ENCODE peak calls at places on chromosomes 4 and X, in five cellular contexts. One of them, this sample, is unnamed.

GRCh38 chr4:128776794-128777216 is 32.7 kb upstream of the JADE1 start:
- DNase-seq in activated CD8-positive, alpha-beta memory T cell treated with anti-CD3 and anti-CD28 coated beads for 4 hours: no peak
- DNase-seq in AG08395: peak; percentile 92
- DNase-seq in Right ventricle myocardium inferior: peak; percentile 77
- DNase-seq in amniotic stem cell: peak; percentile 79
- DNase-seq in this sample: no peak

GRCh38 chr4:172708184-172708583 is 460.4 kb upstream of the GALNT7 start:
- DNase-seq in AG08395: no peak
- DNase-seq in amniotic stem cell: no peak
- DNase-seq in Right ventricle myocardium inferior: no peak
- DNase-seq in activated CD8-positive, alpha-beta memory T cell treated with anti-CD3 and anti-CD28 coated beads for 4 hours: no peak
- DNase-seq in this sample: no peak

GRCh38 chrX:41922694-41923171 is 621 bp downstream of the CASK start:
- DNase-seq in activated CD8-positive, alpha-beta memory T cell treated with anti-CD3 and anti-CD28 coated beads for 4 hours: no peak
- DNase-seq in amniotic stem cell: no peak
- DNase-seq in Right ventricle myocardium inferior: peak; percentile 66
- DNase-seq in AG08395: peak; percentile 3
- DNase-seq in this sample: peak; percentile 12

GRCh38 chr4:59936566-59936965 is 1263.6 kb upstream of the ADGRL3 start:
- DNase-seq in activated CD8-positive, alpha-beta memory T cell treated with anti-CD3 and anti-CD28 coated beads for 4 hours: no peak
- DNase-seq in amniotic stem cell: no peak
- DNase-seq in AG08395: no peak
- DNase-seq in Right ventricle myocardium inferior: no peak
- DNase-seq in this sample: no peak

GRCh38 chr4:155353923-155354540 is 22.7 kb downstream of the MAP9 start:
- DNase-seq in activated CD8-positive, alpha-beta memory T cell treated with anti-CD3 and anti-CD28 coated beads for 4 hours: no peak
- DNase-seq in amniotic stem cell: peak; percentile 41
- DNase-seq in Right ventricle myocardium inferior: peak; percentile 87
- DNase-seq in AG08395: peak; percentile 31
- DNase-seq in this sample: no peak

GRCh38 chr4:107349266-107349665 is 313.2 kb upstream of the DKK2 start:
- DNase-seq in amniotic stem cell: no peak
- DNase-seq in AG08395: no peak
- DNase-seq in Right ventricle myocardium inferior: no peak
- DNase-seq in activated CD8-positive, alpha-beta memory T cell treated with anti-CD3 and anti-CD28 coated beads for 4 hours: no peak
- DNase-seq in this sample: no peak

GRCh38 chr4:124713213-124713592 is 671 bp upstream of the ANKRD50 start:
- DNase-seq in Right ventricle myocardium inferior: peak; percentile 79
- DNase-seq in AG08395: peak; percentile 66
- DNase-seq in amniotic stem cell: no peak
- DNase-seq in activated CD8-positive, alpha-beta memory T cell treated with anti-CD3 and anti-CD28 coated beads for 4 hours: no peak
- DNase-seq in this sample: peak; percentile 35

GRCh38 chrX:100410901-100411801 is 1.1 kb upstream of the PCDH19 start:
- DNase-seq in AG08395: no peak
- DNase-seq in amniotic stem cell: no peak
- DNase-seq in activated CD8-positive, alpha-beta memory T cell treated with anti-CD3 and anti-CD28 coated beads for 4 hours: no peak
- DNase-seq in Right ventricle myocardium inferior: peak; percentile 28
- DNase-seq in this sample: no peak

GRCh38 chr4:147236806-147237205 is 244.1 kb upstream of the EDNRA start:
- DNase-seq in Right ventricle myocardium inferior: no peak
- DNase-seq in amniotic stem cell: no peak
- DNase-seq in AG08395: no peak
- DNase-seq in activated CD8-positive, alpha-beta memory T cell treated with anti-CD3 and anti-CD28 coated beads for 4 hours: no peak
- DNase-seq in this sample: no peak

GRCh38 chrX:12405306-12405705 is 267.0 kb downstream of the FRMPD4 start:
- DNase-seq in Right ventricle myocardium inferior: no peak
- DNase-seq in amniotic stem cell: no peak
- DNase-seq in activated CD8-positive, alpha-beta memory T cell treated with anti-CD3 and anti-CD28 coated beads for 4 hours: no peak
- DNase-seq in AG08395: no peak
- DNase-seq in this sample: no peak

GRCh38 chr4:55426518-55426917 is 30.8 kb downstream of the TMEM165 start:
- DNase-seq in amniotic stem cell: no peak
- DNase-seq in AG08395: no peak
- DNase-seq in Right ventricle myocardium inferior: no peak
- DNase-seq in activated CD8-positive, alpha-beta memory T cell treated with anti-CD3 and anti-CD28 coated beads for 4 hours: no peak
- DNase-seq in this sample: no peak

GRCh38 chrX:109760922-109761250 is 27.8 kb upstream of the ACSL4 start:
- DNase-seq in AG08395: no peak
- DNase-seq in activated CD8-positive, alpha-beta memory T cell treated with anti-CD3 and anti-CD28 coated beads for 4 hours: no peak
- DNase-seq in amniotic stem cell: no peak
- DNase-seq in Right ventricle myocardium inferior: no peak
- DNase-seq in this sample: no peak

GRCh38 chr4:17958185-17958584 is 63.4 kb downstream of the LCORL start:
- DNase-seq in Right ventricle myocardium inferior: no peak
- DNase-seq in AG08395: no peak
- DNase-seq in amniotic stem cell: no peak
- DNase-seq in activated CD8-positive, alpha-beta memory T cell treated with anti-CD3 and anti-CD28 coated beads for 4 hours: no peak
- DNase-seq in this sample: no peak

GRCh38 chr4:152255437-152255836 is 280.5 kb downstream of the FBXW7 start:
- DNase-seq in activated CD8-positive, alpha-beta memory T cell treated with anti-CD3 and anti-CD28 coated beads for 4 hours: peak; percentile 14
- DNase-seq in Right ventricle myocardium inferior: no peak
- DNase-seq in amniotic stem cell: no peak
- DNase-seq in AG08395: peak; percentile 31
- DNase-seq in this sample: no peak

GRCh38 chr4:14787221-14787620 is 215.1 kb upstream of the CPEB2 start:
- DNase-seq in amniotic stem cell: no peak
- DNase-seq in activated CD8-positive, alpha-beta memory T cell treated with anti-CD3 and anti-CD28 coated beads for 4 hours: no peak
- DNase-seq in AG08395: no peak
- DNase-seq in Right ventricle myocardium inferior: no peak
- DNase-seq in this sample: no peak

GRCh38 chr4:119227690-119228089 is 15.2 kb downstream of the USP53 start:
- DNase-seq in activated CD8-positive, alpha-beta memory T cell treated with anti-CD3 and anti-CD28 coated beads for 4 hours: no peak
- DNase-seq in AG08395: peak; percentile 7
- DNase-seq in amniotic stem cell: no peak
- DNase-seq in Right ventricle myocardium inferior: no peak
- DNase-seq in this sample: no peak

GRCh38 chr4:179112441-179113170 is 1670.4 kb upstream of the AGA start:
- DNase-seq in Right ventricle myocardium inferior: no peak
- DNase-seq in amniotic stem cell: no peak
- DNase-seq in activated CD8-positive, alpha-beta memory T cell treated with anti-CD3 and anti-CD28 coated beads for 4 hours: no peak
- DNase-seq in AG08395: no peak
- DNase-seq in this sample: no peak

GRCh38 chr4:27129871-27130277 is 269.2 kb downstream of the STIM2 start:
- DNase-seq in amniotic stem cell: no peak
- DNase-seq in AG08395: no peak
- DNase-seq in activated CD8-positive, alpha-beta memory T cell treated with anti-CD3 and anti-CD28 coated beads for 4 hours: no peak
- DNase-seq in Right ventricle myocardium inferior: no peak
- DNase-seq in this sample: no peak

GRCh38 chrX:41481264-41482109 is 34.3 kb downstream of the NYX start:
- DNase-seq in AG08395: no peak
- DNase-seq in Right ventricle myocardium inferior: no peak
- DNase-seq in activated CD8-positive, alpha-beta memory T cell treated with anti-CD3 and anti-CD28 coated beads for 4 hours: no peak
- DNase-seq in amniotic stem cell: no peak
- DNase-seq in this sample: no peak

GRCh38 chr4:87236851-87237250 is 16.4 kb upstream of the KLHL8 start:
- DNase-seq in AG08395: no peak
- DNase-seq in amniotic stem cell: no peak
- DNase-seq in activated CD8-positive, alpha-beta memory T cell treated with anti-CD3 and anti-CD28 coated beads for 4 hours: no peak
- DNase-seq in Right ventricle myocardium inferior: no peak
- DNase-seq in this sample: no peak

GRCh38 chr4:153790962-153791551 is 2.2 kb upstream of the SFRP2 start:
- DNase-seq in AG08395: peak; percentile 61
- DNase-seq in activated CD8-positive, alpha-beta memory T cell treated with anti-CD3 and anti-CD28 coated beads for 4 hours: no peak
- DNase-seq in Right ventricle myocardium inferior: peak; percentile 64
- DNase-seq in amniotic stem cell: no peak
- DNase-seq in this sample: no peak

GRCh38 chrX:35841872-35842271 is 43.7 kb downstream of the MAGEB16 start:
- DNase-seq in AG08395: no peak
- DNase-seq in activated CD8-positive, alpha-beta memory T cell treated with anti-CD3 and anti-CD28 coated beads for 4 hours: no peak
- DNase-seq in amniotic stem cell: no peak
- DNase-seq in Right ventricle myocardium inferior: no peak
- DNase-seq in this sample: no peak

GRCh38 chr4:37549003-37549402 is 137.2 kb downstream of the RELL1 start:
- DNase-seq in AG08395: no peak
- DNase-seq in activated CD8-positive, alpha-beta memory T cell treated with anti-CD3 and anti-CD28 coated beads for 4 hours: no peak
- DNase-seq in Right ventricle myocardium inferior: no peak
- DNase-seq in amniotic stem cell: no peak
- DNase-seq in this sample: no peak

GRCh38 chrX:1465261-1466231 is 12.8 kb upstream of the ASMTL start:
- DNase-seq in activated CD8-positive, alpha-beta memory T cell treated with anti-CD3 and anti-CD28 coated beads for 4 hours: no peak
- DNase-seq in Right ventricle myocardium inferior: no peak
- DNase-seq in AG08395: no peak
- DNase-seq in amniotic stem cell: no peak
- DNase-seq in this sample: no peak

GRCh38 chr4:108433832-108434231 is 186.5 kb upstream of the RPL34 start:
- DNase-seq in activated CD8-positive, alpha-beta memory T cell treated with anti-CD3 and anti-CD28 coated beads for 4 hours: no peak
- DNase-seq in AG08395: no peak
- DNase-seq in Right ventricle myocardium inferior: no peak
- DNase-seq in amniotic stem cell: peak; percentile 13
- DNase-seq in this sample: no peak

GRCh38 chrX:41730101-41730500 is 6.1 kb downstream of the GPR82 start:
- DNase-seq in Right ventricle myocardium inferior: no peak
- DNase-seq in AG08395: no peak
- DNase-seq in activated CD8-positive, alpha-beta memory T cell treated with anti-CD3 and anti-CD28 coated beads for 4 hours: no peak
- DNase-seq in amniotic stem cell: no peak
- DNase-seq in this sample: no peak

GRCh38 chrX:120672389-120672788 is 42.5 kb upstream of the C1GALT1C1 start:
- DNase-seq in Right ventricle myocardium inferior: no peak
- DNase-seq in AG08395: peak; percentile 72
- DNase-seq in amniotic stem cell: peak; percentile 14
- DNase-seq in activated CD8-positive, alpha-beta memory T cell treated with anti-CD3 and anti-CD28 coated beads for 4 hours: no peak
- DNase-seq in this sample: no peak

GRCh38 chr4:70681730-70682129 is 6.6 kb upstream of the UTP3 start:
- DNase-seq in activated CD8-positive, alpha-beta memory T cell treated with anti-CD3 and anti-CD28 coated beads for 4 hours: no peak
- DNase-seq in AG08395: no peak
- DNase-seq in amniotic stem cell: no peak
- DNase-seq in Right ventricle myocardium inferior: no peak
- DNase-seq in this sample: no peak

This sample was measured in cerebellum.